ENCODE peak calls at places on chromosomes 16 and 17, in seven cellular contexts. R is prostate gland, S is upper lobe of right lung, E is H9, P is DND-41, C is mammary epithelial cell, V is right atrium auricular region. Q is an unnamed sample.

GRCh38 chr17:80831481-80831880 is 160.2 kb upstream of the CHMP6 start:
- DNase-seq in V (no peak), E (no peak), C (no peak), R (no peak), P (no peak), S (no peak), Q (no peak)

GRCh38 chr17:83064021-83064731 is 15.2 kb upstream of the METRNL start:
- DNase-seq in V (no peak), E (peak; percentile 30), P (no peak), C (no peak), R (no peak), S (peak; percentile 63), Q (no peak)

GRCh38 chr17:63647065-63647725 is 25.0 kb downstream of the MAP3K3 start:
- DNase-seq in R (peak; percentile 52), E (no peak), V (no peak), C (peak; percentile 84), S (no peak), P (no peak), Q (no peak)

GRCh38 chr17:14464741-14465140 is 163.9 kb downstream of the HS3ST3B1 start:
- DNase-seq in E (no peak), P (no peak), V (no peak), R (peak; percentile 10), S (no peak), C (no peak), Q (no peak)

GRCh38 chr17:43834106-43834505 is 1.2 kb upstream of the MPP3 start:
- DNase-seq in S (no peak), V (no peak), E (no peak), R (no peak), C (peak; percentile 11), P (no peak), Q (no peak)

GRCh38 chr17:61047517-61047916 is 352.1 kb upstream of the TBX2 start:
- DNase-seq in P (no peak), V (no peak), C (no peak), R (no peak), E (no peak), S (no peak), Q (no peak)

GRCh38 chr17:39547713-39548478 is 59.8 kb downstream of the NEUROD2 start:
- DNase-seq in S (peak; percentile 78), P (peak; percentile 75), C (peak; percentile 34), V (peak; percentile 76), R (peak; percentile 56), E (peak; percentile 76), Q (peak; percentile 6)

GRCh38 chr16:82684246-82684645 is 57.5 kb downstream of the CDH13 start:
- DNase-seq in E (no peak), R (no peak), S (no peak), C (no peak), P (no peak), V (no peak), Q (no peak)

GRCh38 chr17:68172461-68172954 is 75.3 kb upstream of the AMZ2 start:
- DNase-seq in S (peak; percentile 77), E (peak; percentile 82), R (peak; percentile 68), V (peak; percentile 75), C (peak; percentile 35), P (peak; percentile 82), Q (no peak)

GRCh38 chr17:40556884-40557414 is 8.3 kb downstream of the CCR7 start:
- DNase-seq in C (no peak), S (peak; percentile 63), P (peak; percentile 80), E (peak; percentile 31), V (no peak), R (no peak), Q (no peak)

GRCh38 chr17:77566566-77566965 is 391.9 kb upstream of the TNRC6C start:
- DNase-seq in E (no peak), P (no peak), C (no peak), V (no peak), S (peak; percentile 46), R (no peak), Q (no peak)

GRCh38 chr16:46690281-46691178 is 1.1 kb downstream of the ORC6 start:
- DNase-seq in S (no peak), C (no peak), E (no peak), R (no peak), P (no peak), V (no peak), Q (no peak)

GRCh38 chr16:52482916-52483315 is 64.0 kb downstream of the TOX3 start:
- DNase-seq in C (no peak), P (no peak), V (no peak), R (no peak), E (no peak), S (no peak), Q (no peak)

GRCh38 chr17:42111901-42112551 is 488 bp downstream of the DHX58 start:
- DNase-seq in C (peak; percentile 71), V (no peak), R (peak; percentile 28), P (no peak), S (peak; percentile 75), E (peak; percentile 76), Q (no peak)

GRCh38 chr17:4229627-4230026 is 34.2 kb downstream of the ANKFY1 start:
- DNase-seq in C (peak; percentile 75), P (no peak), E (no peak), S (no peak), R (peak; percentile 10), V (peak; percentile 63), Q (peak; percentile 22)
- H3K27ac ChIP-seq in C (peak overlapping the region; percentile 28), P (no peak overlapping the region), E (no peak overlapping the region), S (peak overlapping the region; percentile 69), R (peak overlapping the region; percentile 70), V (peak overlapping the region; percentile 64), Q (peak overlapping the region; percentile 19)

GRCh38 chr16:30163538-30163937 is 19.9 kb upstream of the CORO1A start:
- DNase-seq in P (no peak), R (no peak), S (no peak), E (no peak), C (no peak), V (no peak), Q (no peak)

DNA sequence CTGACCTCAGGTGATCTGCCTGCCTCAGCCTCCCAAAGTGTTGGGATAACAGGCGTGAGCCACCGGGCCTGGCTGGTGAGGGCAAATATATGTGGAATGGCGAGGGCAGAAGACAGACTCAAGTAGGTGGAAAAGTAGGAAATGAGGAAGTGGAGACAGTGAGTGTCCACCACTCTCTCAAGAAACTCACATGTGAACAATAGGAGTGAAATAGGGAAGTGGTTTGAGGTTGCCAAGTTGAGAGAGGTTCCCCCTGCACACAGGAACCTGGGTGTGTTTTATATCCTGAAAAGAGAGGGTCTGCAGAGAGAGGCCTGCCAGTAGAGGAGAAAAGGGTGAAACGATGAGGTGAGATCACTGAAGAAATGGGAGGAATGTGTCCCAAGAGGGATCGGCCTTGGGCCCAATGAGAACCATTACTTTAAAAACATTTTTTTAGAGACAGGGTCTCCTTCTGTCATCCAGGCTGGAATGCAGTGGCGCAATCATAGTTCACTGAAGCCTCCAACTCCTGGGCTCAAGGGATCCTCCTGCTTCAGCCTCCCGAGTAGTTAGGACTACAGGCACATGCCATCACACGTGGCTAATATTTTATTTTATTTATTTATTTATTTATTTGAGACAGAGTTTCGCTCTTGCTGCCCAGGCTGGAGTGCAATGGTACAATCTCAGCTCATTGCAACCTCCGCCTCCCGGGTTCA is 17.1 kb upstream of the CORO1A start:
- DNase-seq in S (no peak), C (no peak), V (no peak), R (no peak), E (no peak), P (peak; percentile 23), Q (peak; percentile 14)
- H3K27ac ChIP-seq in S (no peak overlapping the region), C (no peak overlapping the region), V (no peak overlapping the region), R (no peak overlapping the region), E (no peak overlapping the region), P (no peak overlapping the region), Q (no peak overlapping the region)

GRCh38 chr17:75096082-75096625 is 8.4 kb downstream of the SLC16A5 start:
- DNase-seq in R (peak; percentile 80), C (peak; percentile 99), P (no peak), E (peak; percentile 80), S (peak; percentile 93), V (peak; percentile 78), Q (peak; percentile 22)
- H3K27ac ChIP-seq in R (peak overlapping the region; percentile 54), C (peak overlapping the region; percentile 35), P (no peak overlapping the region), E (no peak overlapping the region), S (peak overlapping the region; percentile 81), V (peak overlapping the region; percentile 67), Q (no peak overlapping the region)

DNA sequence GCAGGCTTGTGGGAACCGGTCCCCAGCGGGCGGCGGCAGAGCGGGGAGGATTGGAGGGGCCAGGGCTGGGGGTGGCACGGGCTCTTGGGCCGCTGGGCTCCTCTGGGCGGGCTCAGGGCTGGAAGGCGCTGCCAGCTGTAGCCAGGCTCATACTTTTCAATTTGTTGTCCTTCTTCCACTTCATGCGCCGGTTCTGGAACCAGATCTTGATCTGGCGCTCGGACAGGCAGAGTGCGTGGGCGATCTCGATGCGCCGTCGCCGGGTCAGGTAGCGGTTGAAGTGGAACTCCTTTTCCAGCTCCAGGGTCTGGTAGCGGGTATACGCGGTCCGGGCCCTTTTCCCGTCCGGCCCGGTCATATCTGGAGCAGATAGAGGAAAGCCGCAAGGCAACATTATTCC is 1.5 kb downstream of the HOXB5 start:
- DNase-seq in C (no peak), V (no peak), R (no peak), P (no peak), S (no peak), E (no peak), Q (no peak)
- H3K27ac ChIP-seq in C (no peak overlapping the region), V (no peak overlapping the region), R (no peak overlapping the region), P (no peak overlapping the region), S (peak overlapping the region; percentile 85), E (no peak overlapping the region), Q (no peak overlapping the region)

DNA sequence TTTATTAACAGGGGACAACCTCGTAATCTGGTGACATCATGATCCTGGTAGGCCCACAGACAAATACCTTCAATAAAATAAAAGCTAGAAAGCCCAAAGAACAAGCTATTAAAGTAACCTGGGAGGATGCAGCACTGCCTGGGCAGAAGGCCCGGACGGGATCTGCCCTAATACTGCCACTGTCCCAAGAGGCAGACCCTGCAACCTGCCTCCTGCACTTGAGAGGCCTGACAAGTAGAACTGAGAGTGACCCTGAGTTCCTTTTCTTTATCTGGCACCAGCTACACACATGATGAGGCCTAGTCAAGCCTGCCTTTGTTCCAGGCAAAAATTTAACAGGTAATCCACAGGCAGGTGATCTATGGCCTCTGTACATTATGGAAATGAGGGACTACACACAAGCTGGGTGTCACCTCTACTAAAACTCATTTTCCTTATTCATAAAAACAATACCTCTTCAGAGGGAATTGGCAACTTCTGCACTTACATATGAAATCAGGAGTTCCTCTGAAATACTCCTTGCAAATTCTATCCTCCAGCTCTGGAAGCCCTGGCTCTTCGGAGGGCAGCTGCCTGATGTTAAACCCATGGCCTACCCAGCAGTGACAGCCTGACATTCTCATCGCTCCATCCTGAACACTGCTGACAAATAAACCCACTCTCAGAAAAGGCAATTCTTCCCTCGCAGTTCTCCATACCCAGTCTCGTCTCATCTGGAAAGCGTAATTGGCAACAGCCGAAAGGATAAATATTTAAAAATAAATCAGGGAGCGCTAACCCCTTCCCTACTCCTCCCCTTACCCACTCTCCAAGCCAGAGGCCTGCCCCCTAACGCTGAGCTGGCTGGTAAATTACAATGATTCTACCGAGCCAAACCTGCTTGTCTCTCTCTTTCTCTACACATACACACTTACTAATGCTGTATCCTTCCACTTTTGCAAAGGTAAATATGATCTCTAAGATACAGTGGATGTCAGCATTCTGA is 2.5 kb upstream of the ZFHX3 start:
- DNase-seq in C (no peak), E (no peak), V (no peak), S (no peak), R (no peak), P (no peak), Q (no peak)
- H3K27ac ChIP-seq in C (no peak overlapping the region), E (no peak overlapping the region), V (peak overlapping the region; percentile 90), S (peak overlapping the region; percentile 55), R (peak overlapping the region; percentile 100), P (no peak overlapping the region), Q (peak overlapping the region; percentile 43)

DNA sequence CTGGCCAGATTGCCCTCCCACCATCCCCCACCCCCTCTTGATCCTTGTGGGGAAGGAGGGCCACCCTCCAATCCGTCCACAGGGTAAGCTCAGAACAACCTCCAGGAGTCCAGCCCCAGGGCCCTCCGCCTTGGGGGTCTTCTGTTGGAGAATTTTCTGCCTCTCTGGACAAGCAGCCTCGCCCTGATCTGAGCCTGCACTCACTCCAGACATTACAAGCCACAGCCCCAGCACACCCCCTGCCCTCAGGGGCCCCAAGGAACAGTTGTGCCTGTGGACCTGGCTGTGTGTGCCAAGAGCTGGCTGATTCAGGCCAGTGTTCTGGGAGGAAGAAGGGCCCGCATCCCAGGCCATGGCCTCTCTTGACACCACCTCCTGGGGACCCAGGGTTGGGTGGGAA is 466 bp upstream of the ARHGAP27 start:
- DNase-seq in P (no peak), E (no peak), R (no peak), S (no peak), V (no peak), C (no peak), Q (no peak)
- H3K27ac ChIP-seq in P (no peak overlapping the region), E (no peak overlapping the region), R (peak overlapping the region; percentile 91), S (peak overlapping the region; percentile 87), V (peak overlapping the region; percentile 65), C (no peak overlapping the region), Q (no peak overlapping the region)

Q was measured in substantia nigra.